ENCODE peak calls at places on chromosomes 7 and 10, in eight cellular contexts. C is neural progenitor cell, T is psoas muscle, F is cardiac muscle cell, Z is suprapubic skin, I is heart right ventricle, O is transverse colon, D is GM23338. B is an unnamed sample. For H3K36me3, the result is how much of the 10 kb centered on the place peaks cover.

GRCh38 chr7:150420987-150421674 is 29.3 kb upstream of the GIMAP8 start:
- DNase-seq in C (peak), T (peak), F (peak), Z (peak), I (peak), O (peak), D (peak), B (peak)

GRCh38 chr7:24706211-24707165 is 50.8 kb downstream of the GSDME start:
- DNase-seq in C (no peak), T (no peak), F (no peak), Z (no peak), I (no peak), O (no peak), D (no peak), B (no peak)

GRCh38 chr7:29511337-29511736 is 52.3 kb upstream of the PRR15 start:
- DNase-seq in C (no peak), T (no peak), F (no peak), Z (no peak), I (no peak), O (no peak), D (no peak), B (no peak)

GRCh38 chr10:110725809-110726641 is 81.9 kb downstream of the RBM20 start:
- DNase-seq in C (no peak), T (peak), F (peak), Z (no peak), I (no peak), O (no peak), D (peak), B (no peak)

GRCh38 chr7:57215423-57215822 is 83.2 kb upstream of the ZNF479 start:
- DNase-seq in C (no peak), T (no peak), F (no peak), Z (no peak), I (no peak), O (no peak), D (no peak), B (no peak)

GRCh38 chr10:131559450-131559911 is 248.0 kb upstream of the TCERG1L start:
- DNase-seq in C (no peak), T (no peak), F (no peak), Z (no peak), I (no peak), O (no peak), D (no peak), B (no peak)

GRCh38 chr7:74206589-74207120 is 3.2 kb upstream of the LAT2 start:
- DNase-seq in C (peak), T (peak), F (peak), Z (peak), I (peak), O (peak), D (peak), B (peak)

GRCh38 chr7:17057143-17057509 is 175.3 kb upstream of the AGR3 start:
- DNase-seq in C (no peak), T (no peak), F (no peak), Z (no peak), I (no peak), O (no peak), D (no peak), B (no peak)

GRCh38 chr10:71629131-71629530 is 90.4 kb downstream of the C10orf105 start:
- DNase-seq in C (peak), T (no peak), F (no peak), Z (no peak), I (no peak), O (no peak), D (no peak), B (no peak)

GRCh38 chr7:2640858-2641257 is 9.1 kb downstream of the TTYH3 start:
- DNase-seq in C (no peak), T (no peak), F (no peak), Z (no peak), I (no peak), O (no peak), D (no peak), B (no peak)

GRCh38 chr7:44079221-44080021 is 2.9 kb downstream of the POLM start:
- DNase-seq in C (no peak), T (no peak), F (no peak), Z (no peak), I (no peak), O (no peak), D (no peak), B (no peak)

GRCh38 chr7:109956916-109957315 is 1134.0 kb upstream of the LRRN3 start:
- DNase-seq in C (peak), T (no peak), F (no peak), Z (no peak), I (no peak), O (no peak), D (peak), B (no peak)

GRCh38 chr7:503575-504111 is 16.0 kb downstream of the PDGFA start:
- DNase-seq in C (no peak), T (peak), F (no peak), Z (peak), I (peak), O (peak), D (no peak), B (no peak)

GRCh38 chr7:31027161-31027965 is 24.7 kb upstream of the ADCYAP1R1 start:
- DNase-seq in C (peak), T (peak), F (peak), Z (no peak), I (peak), O (peak), D (peak), B (peak)

GRCh38 chr10:110681023-110681681 is 37.0 kb downstream of the RBM20 start:
- DNase-seq in C (peak), T (peak), F (peak), Z (no peak), I (peak), O (peak), D (peak), B (no peak)

GRCh38 chr10:97682042-97682441 is 5.0 kb downstream of the AVPI1 start:
- DNase-seq in C (no peak), T (no peak), F (no peak), Z (no peak), I (no peak), O (peak), D (no peak), B (no peak)

GRCh38 chr10:97542169-97543024 is 30.2 kb upstream of the ANKRD2 start:
- DNase-seq in C (peak), T (peak), F (peak), Z (peak), I (peak), O (peak), D (no peak), B (peak)

GRCh38 chr10:49117366-49117905 is 2.1 kb upstream of the VSTM4 start:
- DNase-seq in C (no peak), T (no peak), F (no peak), Z (no peak), I (no peak), O (no peak), D (no peak), B (no peak)

GRCh38 chr7:71479231-71479630 is 347.3 kb downstream of the GALNT17 start:
- DNase-seq in C (no peak), T (no peak), F (no peak), Z (no peak), I (no peak), O (no peak), D (no peak), B (no peak)

GRCh38 chr7:20021834-20022233 is 195.3 kb downstream of the MACC1 start:
- DNase-seq in C (no peak), T (no peak), F (no peak), Z (no peak), I (no peak), O (no peak), D (no peak), B (no peak)

GRCh38 chr7:106610996-106611886 is 49.7 kb downstream of the CCDC71L start:
- DNase-seq in C (no peak), T (no peak), F (peak), Z (no peak), I (no peak), O (no peak), D (peak), B (no peak)

GRCh38 chr7:36037121-36037662 is 115.9 kb upstream of the EEPD1 start:
- DNase-seq in C (no peak), T (peak), F (peak), Z (peak), I (peak), O (peak), D (peak), B (peak)

GRCh38 chr10:35324196-35324595 is 12.1 kb upstream of the CCNY start:
- DNase-seq in C (no peak), T (no peak), F (no peak), Z (no peak), I (no peak), O (no peak), D (no peak), B (no peak)

GRCh38 chr10:89793649-89794254 is 92.4 kb downstream of the KIF20B start:
- DNase-seq in C (peak), T (no peak), F (peak), Z (no peak), I (peak), O (no peak), D (peak), B (no peak)

GRCh38 chr7:24923172-24923865 is 56.7 kb downstream of the OSBPL3 start:
- DNase-seq in C (no peak), T (no peak), F (no peak), Z (no peak), I (no peak), O (no peak), D (no peak), B (no peak)

GRCh38 chr10:84244651-84245270 is at the start of gene RGR:
- DNase-seq in C (peak), T (no peak), F (no peak), Z (no peak), I (peak), O (no peak), D (no peak), B (peak)

GRCh38 chr10:70887804-70888800 is at the start of gene PCBD1:
- DNase-seq in C (peak), T (peak), F (peak), Z (peak), I (peak), O (peak), D (peak), B (peak)

GRCh38 chr10:88136712-88137111 is 273.3 kb downstream of the PTEN start:
- DNase-seq in C (no peak), T (no peak), F (no peak), Z (no peak), I (no peak), O (no peak), D (no peak), B (no peak)

GRCh38 chr10:49666054-49666453 is 13.4 kb upstream of the C10orf53 start:
- DNase-seq in C (no peak), T (no peak), F (no peak), Z (no peak), I (no peak), O (no peak), D (no peak), B (no peak)

GRCh38 chr10:61390841-61391240 is 62.3 kb downstream of the TMEM26 start:
- DNase-seq in C (no peak), T (no peak), F (no peak), Z (no peak), I (no peak), O (no peak), D (no peak), B (no peak)

GRCh38 chr7:45721949-45722598 is 147.9 kb downstream of the ADCY1 start:
- DNase-seq in C (no peak), T (no peak), F (no peak), Z (no peak), I (no peak), O (no peak), D (peak), B (no peak)

GRCh38 chr7:113652501-113652900 is 266.3 kb downstream of the PPP1R3A start:
- DNase-seq in C (no peak), T (no peak), F (no peak), Z (no peak), I (no peak), O (no peak), D (no peak), B (no peak)

GRCh38 chr7:108630002-108630401 is 60.3 kb downstream of the DNAJB9 start:
- DNase-seq in C (no peak), T (no peak), F (peak), Z (no peak), I (peak), O (no peak), D (no peak), B (no peak)

DNA sequence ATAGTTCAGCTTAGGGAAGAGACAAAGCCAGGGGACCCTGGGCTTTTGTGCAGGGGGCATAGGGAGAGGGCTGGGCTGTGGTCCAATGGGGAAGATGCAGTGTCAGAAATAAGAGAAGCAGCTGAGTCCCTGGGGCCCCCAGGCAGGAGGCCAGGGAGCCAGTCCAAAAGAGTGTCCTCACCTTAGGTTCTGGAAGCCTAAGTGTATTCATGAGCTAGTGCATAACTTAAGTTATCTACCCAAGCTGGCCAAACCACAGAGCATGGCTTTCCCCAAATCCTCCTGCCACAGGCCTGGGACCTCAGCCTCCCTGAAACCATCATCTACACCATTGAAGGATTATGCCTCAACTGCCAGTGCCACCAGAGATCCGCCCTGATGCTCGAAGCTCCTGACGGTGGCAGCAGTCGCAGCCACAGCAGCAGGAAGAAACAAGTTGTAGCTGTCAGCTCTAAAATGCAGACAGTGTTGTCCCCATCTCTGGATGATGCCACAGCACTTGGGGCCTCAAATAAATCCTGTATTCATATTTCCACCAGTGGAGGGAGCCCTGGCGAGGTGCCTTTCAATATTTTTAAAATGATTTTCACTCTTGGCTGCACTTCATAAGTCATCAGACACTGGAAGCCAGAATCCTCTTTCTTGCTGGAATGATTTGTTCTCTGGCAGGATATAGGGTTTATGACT is 574.6 kb downstream of the GRID1 start:
- DNase-seq in C (peak), T (peak), F (peak), Z (no peak), I (no peak), O (no peak), D (peak), B (no peak)
- TF ChIP-seq CTCF in C (peak), T (peak), F (no peak), Z (no peak), I (peak), O (peak), D (no peak), B (no peak)

GRCh38 chr7:139571190-139571589 is 47.7 kb downstream of the CLEC2L start:
- DNase-seq in C (no peak), T (no peak), F (no peak), Z (no peak), I (no peak), O (no peak), D (no peak), B (no peak)
- H3K36me3 ChIP-seq in C (under half), T (under half), F (under half), Z (under half), I (under half), O (under half), D (under half), B (under half)

DNA sequence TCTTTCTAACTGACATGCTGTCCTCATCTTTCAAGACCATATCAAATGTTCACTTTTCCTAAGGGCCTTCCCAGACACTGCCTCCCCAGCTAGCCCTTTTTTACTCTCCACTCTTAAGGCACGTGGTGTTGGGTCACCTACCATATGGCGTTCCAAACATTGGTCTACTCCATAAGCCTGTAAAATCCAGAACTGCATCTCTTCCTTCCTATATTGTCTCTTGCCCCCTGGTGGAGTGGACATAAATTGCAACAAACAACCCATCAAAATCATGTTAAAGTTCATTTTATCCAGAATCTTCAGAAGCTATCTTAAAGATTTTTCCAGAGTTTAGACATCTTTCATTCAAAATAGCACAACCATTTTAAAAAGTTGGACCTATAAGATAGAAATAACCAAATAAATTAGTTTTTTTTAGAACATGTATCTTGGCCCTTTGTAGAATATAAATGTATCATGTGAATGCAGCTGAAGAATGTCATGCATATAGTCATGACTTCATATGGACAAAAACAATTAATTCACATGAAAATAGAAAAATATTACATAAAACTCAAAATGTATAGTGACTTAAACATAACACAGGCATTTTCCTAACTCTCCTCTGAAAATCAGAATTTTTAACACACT is 180.6 kb upstream of the CHRM2 start:
- DNase-seq in C (peak), T (no peak), F (peak), Z (no peak), I (no peak), O (no peak), D (peak), B (no peak)
- TF ChIP-seq CTCF in C (peak), T (peak), F (peak), Z (peak), I (peak), O (peak), D (peak), B (no peak)

DNA sequence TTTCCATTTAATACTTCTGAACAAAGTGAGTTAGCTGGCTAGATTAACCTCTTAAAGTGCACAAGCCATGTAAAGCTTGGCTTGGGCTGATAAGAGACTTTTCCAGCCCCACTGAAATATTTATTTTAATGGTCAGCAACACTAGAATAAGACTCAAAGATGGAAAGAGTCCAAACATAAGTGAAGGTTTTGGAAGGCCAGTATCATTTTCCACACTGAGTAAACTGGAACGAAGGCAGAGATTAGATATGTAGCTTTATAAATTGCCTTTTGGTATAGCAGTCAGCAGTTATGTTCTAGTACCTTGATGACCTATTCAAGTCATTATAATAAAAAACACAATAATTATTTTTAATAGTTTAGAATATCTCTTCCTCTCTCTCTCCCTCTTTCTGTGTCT is 102.2 kb downstream of the HDAC9 start:
- DNase-seq in C (no peak), T (no peak), F (peak), Z (no peak), I (no peak), O (no peak), D (no peak), B (no peak)
- H3K36me3 ChIP-seq in C (under half), T (under half), F (under half), Z (under half), I (under half), O (under half), D (under half), B (under half)